ENCODE peak calls at places on chromosomes 3 and 15, in seven cellular contexts. One of them, this sample, is unnamed.

GRCh38 chr15:49075876-49076275 is 29.6 kb upstream of the SECISBP2L start:
- DNase-seq in psoas muscle: no peak
- DNase-seq in HFF-Myc: no peak
- DNase-seq in RWPE1: no peak
- DNase-seq in AG09319: peak
- DNase-seq in retinal pigment epithelial cell: peak
- DNase-seq in fibroblast of the aortic adventitia: no peak
- DNase-seq in this sample: no peak

GRCh38 chr15:79130535-79131130 is 40.1 kb upstream of the RASGRF1 start:
- DNase-seq in psoas muscle: no peak
- DNase-seq in HFF-Myc: no peak
- DNase-seq in RWPE1: peak
- DNase-seq in AG09319: no peak
- DNase-seq in retinal pigment epithelial cell: no peak
- DNase-seq in fibroblast of the aortic adventitia: no peak
- DNase-seq in this sample: no peak

GRCh38 chr3:13352621-13353131 is 67.4 kb downstream of the NUP210 start:
- DNase-seq in psoas muscle: no peak
- DNase-seq in HFF-Myc: no peak
- DNase-seq in RWPE1: no peak
- DNase-seq in AG09319: no peak
- DNase-seq in retinal pigment epithelial cell: no peak
- DNase-seq in fibroblast of the aortic adventitia: no peak
- DNase-seq in this sample: no peak

GRCh38 chr3:82308755-82309154 is 547.3 kb upstream of the GBE1 start:
- DNase-seq in psoas muscle: no peak
- DNase-seq in HFF-Myc: no peak
- DNase-seq in RWPE1: no peak
- DNase-seq in AG09319: no peak
- DNase-seq in retinal pigment epithelial cell: no peak
- DNase-seq in fibroblast of the aortic adventitia: no peak
- DNase-seq in this sample: no peak

GRCh38 chr3:113559011-113559410 is 26.7 kb downstream of the SIDT1 start:
- DNase-seq in psoas muscle: no peak
- DNase-seq in HFF-Myc: no peak
- DNase-seq in RWPE1: no peak
- DNase-seq in AG09319: no peak
- DNase-seq in retinal pigment epithelial cell: no peak
- DNase-seq in fibroblast of the aortic adventitia: no peak
- DNase-seq in this sample: no peak

GRCh38 chr3:82390868-82391267 is 629.4 kb upstream of the GBE1 start:
- DNase-seq in psoas muscle: no peak
- DNase-seq in HFF-Myc: no peak
- DNase-seq in RWPE1: no peak
- DNase-seq in AG09319: no peak
- DNase-seq in retinal pigment epithelial cell: no peak
- DNase-seq in fibroblast of the aortic adventitia: no peak
- DNase-seq in this sample: no peak

GRCh38 chr15:95918525-95918924 is 412.0 kb upstream of the NR2F2 start:
- DNase-seq in psoas muscle: no peak
- DNase-seq in HFF-Myc: no peak
- DNase-seq in RWPE1: no peak
- DNase-seq in AG09319: no peak
- DNase-seq in retinal pigment epithelial cell: no peak
- DNase-seq in fibroblast of the aortic adventitia: no peak
- DNase-seq in this sample: no peak

GRCh38 chr15:99141943-99142342 is 37.1 kb downstream of the SYNM start:
- DNase-seq in psoas muscle: no peak
- DNase-seq in HFF-Myc: no peak
- DNase-seq in RWPE1: no peak
- DNase-seq in AG09319: no peak
- DNase-seq in retinal pigment epithelial cell: no peak
- DNase-seq in fibroblast of the aortic adventitia: no peak
- DNase-seq in this sample: no peak

GRCh38 chr3:70712449-70713082 is 400.1 kb upstream of the MDFIC2 start:
- DNase-seq in psoas muscle: no peak
- DNase-seq in HFF-Myc: no peak
- DNase-seq in RWPE1: no peak
- DNase-seq in AG09319: no peak
- DNase-seq in retinal pigment epithelial cell: no peak
- DNase-seq in fibroblast of the aortic adventitia: no peak
- DNase-seq in this sample: no peak

GRCh38 chr3:70722018-70722417 is 409.6 kb upstream of the MDFIC2 start:
- DNase-seq in psoas muscle: no peak
- DNase-seq in HFF-Myc: no peak
- DNase-seq in RWPE1: no peak
- DNase-seq in AG09319: no peak
- DNase-seq in retinal pigment epithelial cell: no peak
- DNase-seq in fibroblast of the aortic adventitia: no peak
- DNase-seq in this sample: no peak

GRCh38 chr3:70716832-70717231 is 404.4 kb upstream of the MDFIC2 start:
- DNase-seq in psoas muscle: peak
- DNase-seq in HFF-Myc: peak
- DNase-seq in RWPE1: no peak
- DNase-seq in AG09319: peak
- DNase-seq in retinal pigment epithelial cell: no peak
- DNase-seq in fibroblast of the aortic adventitia: peak
- DNase-seq in this sample: no peak
- TF ChIP-seq CTCF in psoas muscle: peak
- TF ChIP-seq CTCF in HFF-Myc: peak
- TF ChIP-seq CTCF in RWPE1: peak
- TF ChIP-seq CTCF in AG09319: peak
- TF ChIP-seq CTCF in retinal pigment epithelial cell: peak
- TF ChIP-seq CTCF in fibroblast of the aortic adventitia: peak
- TF ChIP-seq CTCF in this sample: peak

GRCh38 chr3:78368576-78369345 is 1328.9 kb downstream of the ROBO2 start:
- DNase-seq in psoas muscle: no peak
- DNase-seq in HFF-Myc: no peak
- DNase-seq in RWPE1: no peak
- DNase-seq in AG09319: no peak
- DNase-seq in retinal pigment epithelial cell: peak
- DNase-seq in fibroblast of the aortic adventitia: no peak
- DNase-seq in this sample: no peak
- TF ChIP-seq CTCF in psoas muscle: no peak
- TF ChIP-seq CTCF in HFF-Myc: no peak
- TF ChIP-seq CTCF in RWPE1: no peak
- TF ChIP-seq CTCF in AG09319: no peak
- TF ChIP-seq CTCF in retinal pigment epithelial cell: no peak
- TF ChIP-seq CTCF in fibroblast of the aortic adventitia: no peak
- TF ChIP-seq CTCF in this sample: no peak

DNA sequence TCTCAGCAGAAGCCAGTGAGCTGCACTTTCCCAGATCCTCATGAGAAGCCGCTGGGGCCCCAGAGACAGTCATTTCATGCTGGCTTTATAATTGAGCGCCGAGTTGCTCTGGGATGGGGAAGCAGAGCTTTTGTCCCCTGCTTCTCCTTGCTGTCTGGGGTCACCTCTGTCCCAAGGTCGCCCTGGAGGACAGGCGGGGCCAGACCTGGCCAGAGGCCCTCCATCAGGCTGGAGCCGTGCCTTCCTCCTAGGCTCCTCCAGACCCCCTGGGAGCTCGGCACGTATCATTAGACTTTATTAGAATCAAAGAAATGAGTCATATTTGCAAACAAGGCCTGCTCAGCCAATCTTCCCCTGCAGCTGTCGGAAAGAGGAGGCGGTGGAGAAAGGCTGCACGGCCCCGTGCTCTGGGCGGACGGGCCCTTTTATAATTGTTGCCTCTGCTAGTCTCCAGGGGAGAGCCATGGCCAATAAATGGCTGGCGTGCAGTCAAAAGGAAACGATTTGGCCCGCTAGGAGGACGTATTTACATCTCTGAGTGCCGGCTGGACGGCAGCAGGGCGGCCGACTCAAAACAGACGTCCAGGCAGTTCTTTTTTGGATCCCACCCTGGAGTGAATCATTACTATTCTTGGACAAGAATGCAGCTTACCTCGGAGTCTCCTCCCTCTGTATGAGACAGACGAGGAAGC is 50.4 kb downstream of the SLC6A6 start:
- DNase-seq in psoas muscle: peak
- DNase-seq in HFF-Myc: peak
- DNase-seq in RWPE1: peak
- DNase-seq in AG09319: peak
- DNase-seq in retinal pigment epithelial cell: peak
- DNase-seq in fibroblast of the aortic adventitia: peak
- DNase-seq in this sample: no peak
- TF ChIP-seq CTCF in psoas muscle: peak
- TF ChIP-seq CTCF in HFF-Myc: peak
- TF ChIP-seq CTCF in RWPE1: no peak
- TF ChIP-seq CTCF in AG09319: no peak
- TF ChIP-seq CTCF in retinal pigment epithelial cell: no peak
- TF ChIP-seq CTCF in fibroblast of the aortic adventitia: peak
- TF ChIP-seq CTCF in this sample: no peak

GRCh38 chr3:179148446-179149238 is 485 bp downstream of the PIK3CA start:
- DNase-seq in psoas muscle: peak
- DNase-seq in HFF-Myc: no peak
- DNase-seq in RWPE1: peak
- DNase-seq in AG09319: no peak
- DNase-seq in retinal pigment epithelial cell: no peak
- DNase-seq in fibroblast of the aortic adventitia: peak
- DNase-seq in this sample: no peak
- TF ChIP-seq CTCF in psoas muscle: no peak
- TF ChIP-seq CTCF in HFF-Myc: no peak
- TF ChIP-seq CTCF in RWPE1: no peak
- TF ChIP-seq CTCF in AG09319: no peak
- TF ChIP-seq CTCF in retinal pigment epithelial cell: no peak
- TF ChIP-seq CTCF in fibroblast of the aortic adventitia: no peak
- TF ChIP-seq CTCF in this sample: no peak

GRCh38 chr3:170485696-170486095 is 67.0 kb downstream of the CLDN11 start:
- DNase-seq in psoas muscle: no peak
- DNase-seq in HFF-Myc: no peak
- DNase-seq in RWPE1: no peak
- DNase-seq in AG09319: no peak
- DNase-seq in retinal pigment epithelial cell: no peak
- DNase-seq in fibroblast of the aortic adventitia: no peak
- DNase-seq in this sample: no peak

GRCh38 chr3:170482199-170482598 is 63.5 kb downstream of the CLDN11 start:
- DNase-seq in psoas muscle: no peak
- DNase-seq in HFF-Myc: no peak
- DNase-seq in RWPE1: no peak
- DNase-seq in AG09319: no peak
- DNase-seq in retinal pigment epithelial cell: no peak
- DNase-seq in fibroblast of the aortic adventitia: no peak
- DNase-seq in this sample: no peak

GRCh38 chr3:170484869-170485268 is 66.2 kb downstream of the CLDN11 start:
- DNase-seq in psoas muscle: no peak
- DNase-seq in HFF-Myc: no peak
- DNase-seq in RWPE1: no peak
- DNase-seq in AG09319: no peak
- DNase-seq in retinal pigment epithelial cell: no peak
- DNase-seq in fibroblast of the aortic adventitia: no peak
- DNase-seq in this sample: no peak

GRCh38 chr3:170485294-170485693 is 66.6 kb downstream of the CLDN11 start:
- DNase-seq in psoas muscle: no peak
- DNase-seq in HFF-Myc: no peak
- DNase-seq in RWPE1: no peak
- DNase-seq in AG09319: no peak
- DNase-seq in retinal pigment epithelial cell: no peak
- DNase-seq in fibroblast of the aortic adventitia: no peak
- DNase-seq in this sample: no peak

GRCh38 chr3:170483485-170484262 is 65.0 kb downstream of the CLDN11 start:
- DNase-seq in psoas muscle: no peak
- DNase-seq in HFF-Myc: no peak
- DNase-seq in RWPE1: no peak
- DNase-seq in AG09319: no peak
- DNase-seq in retinal pigment epithelial cell: no peak
- DNase-seq in fibroblast of the aortic adventitia: peak
- DNase-seq in this sample: no peak
- TF ChIP-seq CTCF in psoas muscle: no peak
- TF ChIP-seq CTCF in HFF-Myc: peak
- TF ChIP-seq CTCF in RWPE1: no peak
- TF ChIP-seq CTCF in AG09319: peak
- TF ChIP-seq CTCF in retinal pigment epithelial cell: peak
- TF ChIP-seq CTCF in fibroblast of the aortic adventitia: peak
- TF ChIP-seq CTCF in this sample: peak

DNA sequence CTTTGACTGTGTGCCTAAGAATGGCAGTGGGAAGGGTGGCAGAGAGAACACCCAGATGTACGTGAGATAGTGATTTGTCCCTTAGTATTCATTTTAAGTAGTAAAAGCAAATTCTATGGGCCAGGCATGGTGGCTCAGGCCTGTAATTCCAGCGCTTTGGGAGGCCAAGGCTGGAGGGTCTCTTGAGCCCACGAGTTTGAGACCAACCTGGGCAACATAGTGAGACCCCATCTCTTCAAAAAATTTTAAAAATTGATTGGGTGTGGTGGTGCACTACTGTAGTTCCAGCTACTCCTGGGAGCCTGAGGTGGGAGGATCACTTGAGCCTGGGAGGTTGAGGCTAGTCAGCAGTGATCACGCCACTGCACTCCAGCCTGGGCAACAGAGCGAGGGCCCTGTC is 171.4 kb downstream of the TCF12 start:
- DNase-seq in psoas muscle: no peak
- DNase-seq in HFF-Myc: no peak
- DNase-seq in RWPE1: no peak
- DNase-seq in AG09319: no peak
- DNase-seq in retinal pigment epithelial cell: no peak
- DNase-seq in fibroblast of the aortic adventitia: no peak
- DNase-seq in this sample: no peak
- TF ChIP-seq CTCF in psoas muscle: no peak
- TF ChIP-seq CTCF in HFF-Myc: no peak
- TF ChIP-seq CTCF in RWPE1: no peak
- TF ChIP-seq CTCF in AG09319: no peak
- TF ChIP-seq CTCF in retinal pigment epithelial cell: no peak
- TF ChIP-seq CTCF in fibroblast of the aortic adventitia: no peak
- TF ChIP-seq CTCF in this sample: no peak

GRCh38 chr3:48222616-48223513 is at the start of gene CAMP:
- DNase-seq in psoas muscle: peak
- DNase-seq in HFF-Myc: no peak
- DNase-seq in RWPE1: peak
- DNase-seq in AG09319: no peak
- DNase-seq in retinal pigment epithelial cell: no peak
- DNase-seq in fibroblast of the aortic adventitia: peak
- DNase-seq in this sample: no peak

GRCh38 chr3:48232232-48232631 is 8.7 kb upstream of the ZNF589 start:
- DNase-seq in psoas muscle: no peak
- DNase-seq in HFF-Myc: no peak
- DNase-seq in RWPE1: no peak
- DNase-seq in AG09319: no peak
- DNase-seq in retinal pigment epithelial cell: no peak
- DNase-seq in fibroblast of the aortic adventitia: peak
- DNase-seq in this sample: no peak

GRCh38 chr3:48225587-48225986 is 2.3 kb downstream of the CAMP start:
- DNase-seq in psoas muscle: no peak
- DNase-seq in HFF-Myc: no peak
- DNase-seq in RWPE1: no peak
- DNase-seq in AG09319: no peak
- DNase-seq in retinal pigment epithelial cell: no peak
- DNase-seq in fibroblast of the aortic adventitia: no peak
- DNase-seq in this sample: no peak

GRCh38 chr3:48232734-48233133 is 8.2 kb upstream of the ZNF589 start:
- DNase-seq in psoas muscle: peak
- DNase-seq in HFF-Myc: peak
- DNase-seq in RWPE1: peak
- DNase-seq in AG09319: peak
- DNase-seq in retinal pigment epithelial cell: peak
- DNase-seq in fibroblast of the aortic adventitia: peak
- DNase-seq in this sample: no peak

GRCh38 chr3:48226959-48227358 is 3.7 kb downstream of the CAMP start:
- DNase-seq in psoas muscle: no peak
- DNase-seq in HFF-Myc: no peak
- DNase-seq in RWPE1: no peak
- DNase-seq in AG09319: no peak
- DNase-seq in retinal pigment epithelial cell: no peak
- DNase-seq in fibroblast of the aortic adventitia: no peak
- DNase-seq in this sample: no peak
- TF ChIP-seq CTCF in psoas muscle: no peak
- TF ChIP-seq CTCF in HFF-Myc: no peak
- TF ChIP-seq CTCF in RWPE1: no peak
- TF ChIP-seq CTCF in AG09319: no peak
- TF ChIP-seq CTCF in retinal pigment epithelial cell: no peak
- TF ChIP-seq CTCF in fibroblast of the aortic adventitia: no peak
- TF ChIP-seq CTCF in this sample: no peak

GRCh38 chr3:88180398-88180999 is 30.7 kb downstream of the C3orf38 start:
- DNase-seq in psoas muscle: no peak
- DNase-seq in HFF-Myc: peak
- DNase-seq in RWPE1: peak
- DNase-seq in AG09319: peak
- DNase-seq in retinal pigment epithelial cell: no peak
- DNase-seq in fibroblast of the aortic adventitia: peak
- DNase-seq in this sample: no peak
- TF ChIP-seq CTCF in psoas muscle: no peak
- TF ChIP-seq CTCF in HFF-Myc: peak
- TF ChIP-seq CTCF in RWPE1: peak
- TF ChIP-seq CTCF in AG09319: peak
- TF ChIP-seq CTCF in retinal pigment epithelial cell: peak
- TF ChIP-seq CTCF in fibroblast of the aortic adventitia: peak
- TF ChIP-seq CTCF in this sample: peak